ENCODE peak calls at places on chromosomes 13 and 19, in nine cellular contexts. M, Y, C, K, L, D, T, X and I are unnamed samples.

GRCh38 chr19:4896372-4896771 is 6.3 kb downstream of the ARRDC5 start:
- DNase-seq in L (no peak), X (no peak), K (peak), D (peak), C (no peak), Y (no peak), T (no peak), M (no peak), I (no peak)

GRCh38 chr13:97974773-97975172 is 21.3 kb downstream of the IPO5 start:
- DNase-seq in L (no peak), X (no peak), K (no peak), Y (no peak), D (no peak), C (no peak), M (no peak), T (no peak), I (no peak)

GRCh38 chr13:90717451-90717936 is 630.0 kb upstream of the MIR17HG start:
- DNase-seq in L (no peak), Y (no peak), K (no peak), C (no peak), D (peak), T (no peak), M (no peak), X (peak), I (no peak)

GRCh38 chr13:99320693-99321481 is 13.7 kb upstream of the GPR183 start:
- DNase-seq in X (no peak), T (no peak), C (no peak), D (peak), Y (no peak), M (no peak), L (no peak), K (no peak), I (no peak)

GRCh38 chr19:38183227-38183914 is 40.7 kb downstream of the DPF1 start:
- DNase-seq in T (no peak), L (no peak), X (peak), M (peak), K (no peak), D (no peak), C (no peak), Y (peak), I (peak)

GRCh38 chr13:113935081-113935511 is 38.8 kb downstream of the C13orf46 start:
- DNase-seq in M (no peak), K (no peak), D (no peak), C (peak), X (peak), Y (no peak), T (no peak), L (peak), I (peak)

GRCh38 chr13:63124863-63125262 is 1709.2 kb upstream of the PCDH20 start:
- DNase-seq in D (peak), X (peak), T (no peak), M (no peak), L (no peak), Y (no peak), K (no peak), C (no peak), I (no peak)

GRCh38 chr19:47820410-47820809 is 1.3 kb upstream of the CRX start:
- DNase-seq in T (no peak), Y (no peak), L (no peak), M (no peak), D (no peak), X (no peak), C (no peak), K (no peak), I (no peak)

GRCh38 chr13:20495087-20496023 is 30.3 kb downstream of the CRYL1 start:
- DNase-seq in T (peak), C (no peak), D (peak), Y (no peak), K (peak), L (peak), X (peak), M (no peak), I (no peak)

GRCh38 chr13:109101550-109102144 is 472.2 kb downstream of the MYO16 start:
- DNase-seq in K (no peak), D (no peak), L (no peak), C (no peak), X (no peak), M (no peak), T (no peak), Y (no peak), I (no peak)

GRCh38 chr19:6528544-6529121 is 2.2 kb upstream of the TNFSF9 start:
- DNase-seq in Y (peak), M (no peak), L (no peak), K (no peak), C (peak), T (no peak), D (no peak), X (peak), I (no peak)

GRCh38 chr19:1133471-1133929 is 29.7 kb downstream of the GPX4 start:
- DNase-seq in X (peak), L (no peak), K (no peak), T (no peak), D (no peak), C (no peak), Y (no peak), M (peak), I (no peak)

GRCh38 chr13:44972956-44973581 is 16.2 kb downstream of the NUFIP1 start:
- DNase-seq in D (no peak), T (no peak), L (no peak), X (peak), Y (no peak), M (no peak), C (no peak), K (no peak), I (no peak)

GRCh38 chr13:67076378-67076777 is 153.8 kb downstream of the PCDH9 start:
- DNase-seq in L (no peak), D (peak), K (no peak), X (no peak), Y (no peak), C (no peak), T (no peak), M (no peak), I (no peak)

GRCh38 chr13:98856983-98857382 is 104.5 kb upstream of the SLC15A1 start:
- DNase-seq in L (no peak), X (no peak), Y (no peak), K (no peak), D (no peak), T (no peak), C (no peak), M (no peak), I (no peak)

GRCh38 chr19:14300281-14300680 is 81.0 kb upstream of the ADGRE5 start:
- DNase-seq in M (no peak), L (no peak), X (peak), Y (no peak), T (no peak), C (no peak), D (no peak), K (no peak), I (no peak)

GRCh38 chr19:6803036-6803404 is 30.5 kb downstream of the VAV1 start:
- DNase-seq in M (no peak), C (no peak), L (no peak), T (no peak), K (no peak), X (peak), D (no peak), Y (no peak), I (no peak)

GRCh38 chr13:113034451-113035208 is 65.6 kb downstream of the MCF2L start:
- DNase-seq in X (peak), Y (no peak), M (peak), T (no peak), D (peak), L (no peak), C (no peak), K (peak), I (no peak)

GRCh38 chr13:67735651-67736050 is 505.5 kb upstream of the PCDH9 start:
- DNase-seq in T (no peak), M (no peak), K (no peak), X (no peak), C (no peak), D (no peak), L (no peak), Y (no peak), I (no peak)

GRCh38 chr13:75414036-75414827 is 67.7 kb downstream of the TBC1D4 start:
- DNase-seq in M (no peak), L (no peak), T (no peak), D (no peak), C (no peak), K (no peak), Y (no peak), X (no peak), I (no peak)

GRCh38 chr13:43675577-43675976 is 111.2 kb downstream of the ENOX1 start:
- DNase-seq in L (no peak), M (no peak), D (no peak), Y (no peak), C (no peak), K (no peak), X (no peak), T (no peak), I (no peak)

GRCh38 chr13:101942038-101942437 is 459.8 kb downstream of the FGF14 start:
- DNase-seq in D (peak), T (no peak), L (no peak), Y (no peak), X (peak), C (no peak), K (no peak), M (no peak), I (no peak)

GRCh38 chr19:45195764-45196163 is 17.2 kb downstream of the BLOC1S3 start:
- DNase-seq in Y (no peak), T (no peak), X (no peak), K (no peak), D (no peak), M (no peak), L (no peak), C (no peak), I (no peak)

GRCh38 chr19:30696514-30696913 is 324.3 kb downstream of the ZNF536 start:
- DNase-seq in T (no peak), K (peak), L (no peak), D (no peak), Y (no peak), M (peak), C (peak), X (peak), I (no peak)

GRCh38 chr13:99067160-99067985 is 89.5 kb upstream of the DOCK9 start:
- DNase-seq in X (no peak), Y (no peak), D (peak), K (no peak), M (no peak), L (no peak), C (no peak), T (no peak), I (no peak)

GRCh38 chr13:31786011-31786410 is 46.7 kb downstream of the RXFP2 start:
- DNase-seq in X (no peak), C (no peak), T (no peak), K (no peak), D (peak), Y (no peak), L (no peak), M (no peak), I (no peak)

GRCh38 chr13:87671824-87672603 is 843 bp downstream of the SLITRK5 start:
- DNase-seq in X (peak), K (no peak), T (no peak), C (peak), D (no peak), Y (no peak), M (peak), L (no peak), I (no peak)

GRCh38 chr13:35953537-35954206 is 177.5 kb downstream of the DCLK1 start:
- DNase-seq in Y (peak), X (peak), D (peak), K (peak), T (peak), C (peak), L (peak), M (no peak), I (no peak)
- TF ChIP-seq CTCF in Y (peak), X (peak), D (peak), K (no peak), T (peak), C (peak), L (peak), M (no peak), I (peak)

DNA sequence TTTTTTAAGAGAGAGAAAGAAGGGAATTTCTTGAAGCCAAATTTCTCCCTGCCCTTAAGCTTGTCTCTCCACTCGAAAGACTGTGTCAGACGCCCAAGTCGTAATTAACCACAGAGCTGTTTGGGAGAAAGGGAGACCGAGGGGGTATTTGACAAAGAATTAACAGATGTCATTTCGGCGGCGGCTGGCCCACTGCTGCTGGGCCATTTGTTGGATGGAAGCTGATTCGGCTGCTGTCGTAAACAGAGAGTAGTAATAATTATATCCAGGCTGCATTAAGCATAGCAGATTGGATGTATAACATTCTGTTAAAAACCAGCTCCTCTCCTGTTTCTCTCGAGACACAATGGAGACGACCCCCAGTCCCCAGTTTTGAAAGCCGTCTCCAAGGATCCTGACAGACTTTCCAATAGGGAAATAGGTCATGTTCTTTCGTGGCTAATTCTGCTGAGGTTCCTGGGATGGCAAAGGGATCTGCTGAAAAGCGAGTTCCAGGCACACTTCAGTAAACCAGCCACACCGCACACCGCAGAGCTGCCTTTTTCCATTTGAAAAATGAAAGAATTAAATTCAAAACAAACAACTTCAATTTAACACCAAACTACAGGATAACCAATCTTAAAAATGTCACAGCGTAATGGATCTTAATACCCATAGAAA is 71.5 kb downstream of the KCTD15 start:
- DNase-seq in C (no peak), M (no peak), K (no peak), Y (no peak), L (no peak), X (no peak), T (no peak), D (no peak), I (no peak)
- H3K4me3 ChIP-seq in C (peak), M (no peak), K (no peak), Y (peak), L (peak), X (no peak), T (peak), D (peak), I (no peak)

GRCh38 chr19:49233163-49233562 is 75.6 kb downstream of the TRPM4 start:
- DNase-seq in T (no peak), L (no peak), M (no peak), Y (no peak), X (no peak), D (no peak), K (no peak), C (no peak), I (no peak)
- H3K27ac ChIP-seq in T (no peak), L (no peak), M (no peak), Y (no peak), X (no peak), D (no peak), K (no peak), C (no peak), I (no peak)

GRCh38 chr19:8095354-8095886 is 42.9 kb downstream of the CCL25 start:
- DNase-seq in K (no peak), Y (no peak), M (no peak), C (no peak), D (no peak), X (no peak), L (no peak), T (no peak), I (no peak)

GRCh38 chr19:8101311-8101710 is 48.1 kb downstream of the FBN3 start:
- DNase-seq in M (no peak), D (no peak), T (no peak), X (no peak), C (no peak), Y (no peak), K (no peak), L (no peak), I (no peak)

GRCh38 chr19:8096071-8096470 is 43.5 kb downstream of the CCL25 start:
- DNase-seq in K (no peak), M (no peak), L (no peak), Y (no peak), X (peak), D (no peak), C (no peak), T (no peak), I (no peak)

GRCh38 chr19:8097198-8097597 is 44.6 kb downstream of the CCL25 start:
- DNase-seq in T (no peak), X (no peak), Y (no peak), K (no peak), L (no peak), D (no peak), M (no peak), C (no peak), I (no peak)

DNA sequence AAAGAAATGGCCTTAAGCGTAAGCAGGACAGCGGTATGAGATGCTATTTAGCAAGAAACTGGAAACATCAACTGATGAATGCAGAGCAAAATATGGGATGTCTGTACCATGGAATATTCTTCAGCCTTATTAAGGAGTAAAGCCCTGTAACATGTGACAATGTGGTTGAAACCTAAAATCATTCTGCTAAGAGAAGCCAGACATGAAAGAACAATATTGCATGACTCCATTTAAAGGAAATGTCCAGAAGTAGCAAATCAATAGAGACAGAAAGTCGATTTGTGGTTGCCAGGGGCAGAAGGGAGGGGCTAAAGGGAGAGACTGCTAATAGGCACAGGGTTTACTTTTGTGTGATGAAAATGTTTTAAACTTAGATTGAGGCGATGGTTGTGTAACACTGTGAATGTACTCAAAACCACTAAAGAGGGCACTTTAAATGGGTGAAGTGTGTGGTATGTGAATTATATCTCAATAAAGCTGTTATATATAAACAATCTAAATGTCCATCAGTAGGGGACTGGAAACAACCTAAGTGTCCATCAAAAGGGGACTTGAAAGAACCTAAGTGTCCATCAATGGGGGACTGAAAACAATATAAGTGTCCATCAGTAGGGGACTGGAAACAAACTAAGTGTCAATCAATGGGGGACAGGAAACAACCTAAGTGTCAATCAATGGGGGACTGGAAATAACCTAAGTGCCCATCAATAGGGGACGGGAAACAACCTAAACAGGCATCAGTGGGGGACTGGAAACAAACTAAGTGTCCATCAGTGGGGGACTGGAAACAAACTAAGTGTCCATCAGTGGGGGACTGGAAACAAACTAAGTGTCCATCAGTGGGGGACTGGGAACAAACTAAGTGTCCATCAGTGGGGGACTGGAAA is 45.4 kb downstream of the CCL25 start:
- DNase-seq in C (no peak), D (no peak), K (no peak), T (no peak), X (no peak), M (no peak), Y (no peak), L (no peak), I (no peak)
- TF ChIP-seq CTCF in C (no peak), D (no peak), K (no peak), T (no peak), X (no peak), M (no peak), Y (no peak), L (no peak), I (no peak)

DNA sequence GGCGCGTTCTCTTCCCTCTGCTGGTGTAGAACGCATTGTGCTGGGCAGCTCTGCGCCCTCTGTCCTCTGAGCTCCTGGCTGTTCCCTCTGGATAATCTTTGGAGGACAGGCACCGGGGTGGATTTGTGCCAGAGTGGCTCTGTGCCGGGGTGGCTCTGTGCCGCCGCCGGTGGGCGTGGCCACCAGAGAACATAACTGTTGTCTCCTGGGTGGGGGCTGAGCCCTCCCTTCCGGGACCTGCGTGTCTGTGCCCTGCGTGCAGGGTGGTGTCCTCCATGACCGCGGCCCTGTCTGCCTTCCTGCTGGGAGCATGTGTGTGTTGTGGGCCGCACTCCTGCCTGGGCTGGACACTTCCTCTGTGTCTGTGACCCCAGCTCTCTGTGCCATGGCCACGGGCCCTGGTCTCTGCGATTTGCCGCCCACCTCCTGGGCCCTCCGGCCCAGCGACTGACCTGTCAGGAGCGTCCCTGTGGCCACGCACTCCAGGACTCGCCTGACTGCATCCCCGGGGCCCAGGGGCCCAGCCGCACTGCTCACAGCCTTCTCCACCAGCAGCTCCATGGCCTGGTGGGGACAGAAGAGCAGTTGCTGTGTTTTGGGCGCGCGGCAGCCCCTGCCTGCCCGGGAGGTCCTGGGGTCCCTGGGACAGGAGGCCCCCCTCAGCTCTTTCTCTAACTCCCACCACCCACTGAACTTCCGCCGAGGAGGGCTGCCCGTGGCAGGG is 22.4 kb upstream of the MATK start:
- DNase-seq in Y (no peak), K (no peak), X (no peak), D (no peak), M (peak), C (no peak), L (no peak), T (no peak), I (no peak)
- H3K4me3 ChIP-seq in Y (no peak), K (no peak), X (no peak), D (no peak), M (no peak), C (no peak), L (no peak), T (no peak), I (no peak)

DNA sequence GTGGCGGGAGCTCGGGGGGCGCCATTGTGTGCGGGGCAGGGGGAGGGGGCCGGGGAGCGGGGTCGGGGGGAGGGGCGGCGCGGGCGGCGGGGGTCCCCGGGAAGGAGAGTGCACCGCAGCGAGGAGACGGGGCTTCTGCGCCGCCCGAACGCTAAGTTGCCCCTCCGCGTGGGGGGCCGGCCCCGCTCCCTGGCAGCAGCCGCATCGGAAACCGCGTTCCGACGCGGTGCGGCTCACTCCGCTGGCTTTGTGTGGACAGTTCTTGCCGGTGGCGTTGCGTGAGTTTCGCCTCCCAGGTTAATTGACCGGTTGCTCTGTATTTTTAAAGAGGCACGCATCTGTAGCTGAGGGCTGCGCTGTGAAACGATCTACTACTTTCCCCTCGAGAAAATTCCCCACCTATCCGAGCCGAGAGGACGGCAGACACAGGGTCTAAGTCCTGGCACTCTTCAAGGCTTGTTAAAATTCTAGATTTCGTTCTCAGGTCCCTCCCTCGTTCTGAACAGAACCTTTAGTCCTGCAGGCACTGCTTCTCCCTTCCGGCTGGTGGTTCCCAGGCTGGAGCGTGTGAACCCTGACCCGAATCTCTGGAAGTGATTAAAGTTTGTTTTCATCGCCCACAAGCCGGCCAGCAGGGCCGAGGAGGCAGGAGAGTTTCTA is 861 bp downstream of the ARHGEF7 start:
- DNase-seq in T (no peak), Y (peak), K (no peak), L (peak), D (peak), X (peak), C (peak), M (peak), I (no peak)
- H3K27ac ChIP-seq in T (peak), Y (peak), K (no peak), L (peak), D (peak), X (no peak), C (peak), M (no peak), I (no peak)